ENCODE peak calls at places on chromosomes 7 and 10, in seven cellular contexts. Q is CD8-positive, alpha-beta T cell; W is lower lobe of right lung; X is activated T-helper 1 cell treated with Interleukin-2 at 50 U/mL for 16 hours; I is HCEC 1CT; D is choroid plexus epithelial cell; C is renal cortical epithelial cell. G is an unnamed sample.

GRCh38 chr7:155643804-155644177 is 670 bp upstream of the RBM33 start:
- DNase-seq in X (no peak), C (no peak), I (no peak), Q (no peak), D (peak), W (no peak), G (peak)

GRCh38 chr7:4066206-4066605 is 615.9 kb upstream of the FOXK1 start:
- DNase-seq in Q (peak), X (no peak), C (no peak), D (no peak), W (no peak), I (no peak), G (no peak)

GRCh38 chr7:93890041-93890463 is 501 bp downstream of the TFPI2 start:
- DNase-seq in W (peak), I (peak), C (peak), X (no peak), Q (no peak), D (peak), G (no peak)

GRCh38 chr7:90111-91063 is 102.0 kb upstream of the FAM20C start:
- DNase-seq in D (peak), X (no peak), I (peak), Q (no peak), C (peak), W (no peak), G (no peak)

GRCh38 chr10:46234431-46235060 is 52.3 kb upstream of the ANTXRL start:
- DNase-seq in C (no peak), D (no peak), W (no peak), Q (peak), X (no peak), I (no peak), G (no peak)

GRCh38 chr7:92057375-92057774 is 76.9 kb downstream of the CYP51A1 start:
- DNase-seq in X (no peak), W (no peak), C (peak), D (peak), Q (no peak), I (no peak), G (no peak)

GRCh38 chr7:87217983-87218653 is 1.4 kb downstream of the TMEM243 start:
- DNase-seq in I (no peak), W (no peak), C (no peak), D (no peak), X (no peak), Q (no peak), G (no peak)

GRCh38 chr10:17781856-17782255 is 27.3 kb upstream of the MRC1 start:
- DNase-seq in I (no peak), Q (no peak), C (no peak), W (no peak), X (no peak), D (no peak), G (peak)

GRCh38 chr7:37557810-37558209 is 109.1 kb upstream of the ELMO1 start:
- DNase-seq in C (no peak), W (no peak), I (no peak), X (no peak), Q (no peak), D (no peak), G (no peak)

GRCh38 chr7:128270799-128271411 is 29.8 kb downstream of the LEP start:
- DNase-seq in D (no peak), C (no peak), X (no peak), I (no peak), Q (no peak), W (no peak), G (no peak)

GRCh38 chr10:43944742-43945730 is 296.4 kb upstream of the ZNF32 start:
- DNase-seq in C (no peak), I (no peak), X (no peak), Q (peak), W (no peak), D (no peak), G (no peak)

GRCh38 chr10:86191686-86192085 is 174.9 kb downstream of the GRID1 start:
- DNase-seq in I (no peak), D (no peak), Q (no peak), W (no peak), C (no peak), X (no peak), G (no peak)

GRCh38 chr7:100166317-100166940 is 2.0 kb downstream of the GAL3ST4 start:
- DNase-seq in D (no peak), Q (peak), C (no peak), I (no peak), W (no peak), X (no peak), G (no peak)

GRCh38 chr7:117818241-117818640 is 55.0 kb downstream of the CTTNBP2 start:
- DNase-seq in X (no peak), Q (no peak), C (no peak), I (no peak), W (no peak), D (no peak), G (peak)

GRCh38 chr7:151119902-151120301 is 33.6 kb downstream of the AGAP3 start:
- DNase-seq in Q (no peak), W (no peak), C (no peak), D (no peak), X (no peak), I (no peak), G (no peak)

GRCh38 chr10:93352638-93353383 is 129.3 kb downstream of the MYOF start:
- DNase-seq in C (peak), X (no peak), D (peak), W (no peak), I (peak), Q (no peak), G (peak)

GRCh38 chr7:44978511-44979366 is at the start of gene MYO1G:
- DNase-seq in X (peak), I (no peak), D (no peak), C (no peak), Q (peak), W (peak), G (no peak)

GRCh38 chr10:128854965-128855364 is 612.1 kb upstream of the MGMT start:
- DNase-seq in C (peak), X (no peak), Q (no peak), W (peak), I (no peak), D (peak), G (no peak)

GRCh38 chr7:157843336-157844140 is 506.7 kb downstream of the DNAJB6 start:
- DNase-seq in X (no peak), C (no peak), I (no peak), W (no peak), Q (no peak), D (no peak), G (no peak)

GRCh38 chr10:117946525-117947070 is 100.1 kb downstream of the RAB11FIP2 start:
- DNase-seq in C (peak), I (peak), W (no peak), X (no peak), Q (no peak), D (peak), G (peak)

GRCh38 chr7:122307228-122307619 is 2.7 kb upstream of the FEZF1 start:
- DNase-seq in C (no peak), W (no peak), D (no peak), Q (no peak), I (no peak), X (no peak), G (no peak)

GRCh38 chr10:73590881-73591577 is at the start of gene USP54:
- DNase-seq in D (peak), I (peak), X (no peak), W (no peak), C (peak), Q (no peak), G (no peak)

GRCh38 chr7:71144963-71145362 is 13.0 kb downstream of the GALNT17 start:
- DNase-seq in Q (no peak), D (peak), I (no peak), X (no peak), W (no peak), C (no peak), G (no peak)

GRCh38 chr10:100827819-100828743 is 82.7 kb downstream of the PAX2 start:
- DNase-seq in I (no peak), W (no peak), D (no peak), C (no peak), Q (peak), X (no peak), G (no peak)

GRCh38 chr10:4372601-4373000 is 453.4 kb upstream of the AKR1E2 start:
- DNase-seq in Q (no peak), W (no peak), C (no peak), D (peak), X (no peak), I (peak), G (no peak)

GRCh38 chr7:70316745-70317144 is 718.5 kb downstream of the AUTS2 start:
- DNase-seq in D (no peak), I (no peak), X (peak), Q (peak), C (no peak), W (no peak), G (no peak)

GRCh38 chr10:103708627-103709288 is 146.6 kb downstream of the SH3PXD2A start:
- DNase-seq in Q (no peak), W (no peak), C (no peak), I (no peak), X (no peak), D (no peak), G (no peak)

GRCh38 chr10:88849224-88849623 is 2.4 kb downstream of the ANKRD22 start:
- DNase-seq in W (no peak), C (peak), I (peak), Q (no peak), D (peak), X (no peak), G (no peak)

GRCh38 chr10:112295853-112296830 is 12.9 kb downstream of the TECTB start:
- DNase-seq in C (peak), X (no peak), W (no peak), Q (no peak), D (peak), I (peak), G (no peak)

GRCh38 chr10:18960466-18961079 is 88.0 kb upstream of the MALRD1 start:
- DNase-seq in C (no peak), X (no peak), W (no peak), I (no peak), D (no peak), Q (no peak), G (no peak)

G was measured in RKO.